ENCODE peak calls at places on chromosome 17, in ten cellular contexts. One of them, this sample, is unnamed.

GRCh38 chr17:83056583-83057396 is 22.6 kb upstream of the METRNL start:
- DNase-seq in cerebellar cortex: no peak
- DNase-seq in kidney epithelial cell: no peak
- DNase-seq in CD4-positive, alpha-beta memory T cell: no peak
- DNase-seq in progenitor cell of endocrine pancreas: no peak
- DNase-seq in GDM1: no peak
- DNase-seq in GM13977: no peak
- DNase-seq in kidney tubule cell: peak
- DNase-seq in stimulated activated CD8-positive, alpha-beta memory T cell treated with anti-CD3 and anti-CD28 coated beads, Interleukin-7, amount 100 ng/mL, for 4 hours: no peak
- DNase-seq in thoracic aorta: no peak
- DNase-seq in this sample: no peak

GRCh38 chr17:35978346-35978745 is 3.0 kb downstream of the CCL16 start:
- DNase-seq in cerebellar cortex: no peak
- DNase-seq in kidney epithelial cell: no peak
- DNase-seq in CD4-positive, alpha-beta memory T cell: no peak
- DNase-seq in progenitor cell of endocrine pancreas: no peak
- DNase-seq in GDM1: no peak
- DNase-seq in GM13977: no peak
- DNase-seq in kidney tubule cell: no peak
- DNase-seq in stimulated activated CD8-positive, alpha-beta memory T cell treated with anti-CD3 and anti-CD28 coated beads, Interleukin-7, amount 100 ng/mL, for 4 hours: no peak
- DNase-seq in thoracic aorta: no peak
- DNase-seq in this sample: no peak

GRCh38 chr17:1034652-1035210 is 37.8 kb downstream of the TIMM22 start:
- DNase-seq in cerebellar cortex: no peak
- DNase-seq in kidney epithelial cell: no peak
- DNase-seq in CD4-positive, alpha-beta memory T cell: no peak
- DNase-seq in progenitor cell of endocrine pancreas: no peak
- DNase-seq in GDM1: no peak
- DNase-seq in GM13977: no peak
- DNase-seq in kidney tubule cell: no peak
- DNase-seq in stimulated activated CD8-positive, alpha-beta memory T cell treated with anti-CD3 and anti-CD28 coated beads, Interleukin-7, amount 100 ng/mL, for 4 hours: no peak
- DNase-seq in thoracic aorta: no peak
- DNase-seq in this sample: no peak

GRCh38 chr17:17090642-17091103 is 48.4 kb downstream of the MPRIP start:
- DNase-seq in cerebellar cortex: no peak
- DNase-seq in kidney epithelial cell: no peak
- DNase-seq in CD4-positive, alpha-beta memory T cell: no peak
- DNase-seq in progenitor cell of endocrine pancreas: no peak
- DNase-seq in GDM1: no peak
- DNase-seq in GM13977: no peak
- DNase-seq in kidney tubule cell: peak
- DNase-seq in stimulated activated CD8-positive, alpha-beta memory T cell treated with anti-CD3 and anti-CD28 coated beads, Interleukin-7, amount 100 ng/mL, for 4 hours: no peak
- DNase-seq in thoracic aorta: no peak
- DNase-seq in this sample: no peak

GRCh38 chr17:66301864-66302741 is at the start of gene PRKCA:
- DNase-seq in cerebellar cortex: peak
- DNase-seq in kidney epithelial cell: no peak
- DNase-seq in CD4-positive, alpha-beta memory T cell: peak
- DNase-seq in progenitor cell of endocrine pancreas: peak
- DNase-seq in GDM1: peak
- DNase-seq in GM13977: peak
- DNase-seq in kidney tubule cell: peak
- DNase-seq in stimulated activated CD8-positive, alpha-beta memory T cell treated with anti-CD3 and anti-CD28 coated beads, Interleukin-7, amount 100 ng/mL, for 4 hours: peak
- DNase-seq in thoracic aorta: peak
- DNase-seq in this sample: peak

GRCh38 chr17:62134397-62134796 is 69.3 kb upstream of the MED13 start:
- DNase-seq in cerebellar cortex: no peak
- DNase-seq in kidney epithelial cell: no peak
- DNase-seq in CD4-positive, alpha-beta memory T cell: no peak
- DNase-seq in progenitor cell of endocrine pancreas: no peak
- DNase-seq in GDM1: no peak
- DNase-seq in GM13977: no peak
- DNase-seq in kidney tubule cell: no peak
- DNase-seq in stimulated activated CD8-positive, alpha-beta memory T cell treated with anti-CD3 and anti-CD28 coated beads, Interleukin-7, amount 100 ng/mL, for 4 hours: no peak
- DNase-seq in thoracic aorta: no peak
- DNase-seq in this sample: no peak

GRCh38 chr17:44636562-44636961 is 19.7 kb upstream of the MEIOC start:
- DNase-seq in cerebellar cortex: peak
- DNase-seq in kidney epithelial cell: no peak
- DNase-seq in CD4-positive, alpha-beta memory T cell: no peak
- DNase-seq in progenitor cell of endocrine pancreas: no peak
- DNase-seq in GDM1: no peak
- DNase-seq in GM13977: no peak
- DNase-seq in kidney tubule cell: peak
- DNase-seq in stimulated activated CD8-positive, alpha-beta memory T cell treated with anti-CD3 and anti-CD28 coated beads, Interleukin-7, amount 100 ng/mL, for 4 hours: no peak
- DNase-seq in thoracic aorta: no peak
- DNase-seq in this sample: peak

GRCh38 chr17:32875904-32876413 is 965 bp downstream of the MYO1D start:
- DNase-seq in cerebellar cortex: peak
- DNase-seq in kidney epithelial cell: no peak
- DNase-seq in CD4-positive, alpha-beta memory T cell: no peak
- DNase-seq in progenitor cell of endocrine pancreas: no peak
- DNase-seq in GDM1: no peak
- DNase-seq in GM13977: no peak
- DNase-seq in kidney tubule cell: no peak
- DNase-seq in stimulated activated CD8-positive, alpha-beta memory T cell treated with anti-CD3 and anti-CD28 coated beads, Interleukin-7, amount 100 ng/mL, for 4 hours: no peak
- DNase-seq in thoracic aorta: no peak
- DNase-seq in this sample: peak

GRCh38 chr17:13088666-13089065 is 70.8 kb upstream of the ELAC2 start:
- DNase-seq in cerebellar cortex: no peak
- DNase-seq in kidney epithelial cell: no peak
- DNase-seq in CD4-positive, alpha-beta memory T cell: no peak
- DNase-seq in progenitor cell of endocrine pancreas: no peak
- DNase-seq in GDM1: no peak
- DNase-seq in GM13977: no peak
- DNase-seq in kidney tubule cell: no peak
- DNase-seq in stimulated activated CD8-positive, alpha-beta memory T cell treated with anti-CD3 and anti-CD28 coated beads, Interleukin-7, amount 100 ng/mL, for 4 hours: no peak
- DNase-seq in thoracic aorta: no peak
- DNase-seq in this sample: no peak

GRCh38 chr17:8068736-8069586 is 18.6 kb downstream of the ALOX12B start:
- DNase-seq in cerebellar cortex: no peak
- DNase-seq in kidney epithelial cell: no peak
- DNase-seq in CD4-positive, alpha-beta memory T cell: no peak
- DNase-seq in progenitor cell of endocrine pancreas: no peak
- DNase-seq in GDM1: no peak
- DNase-seq in GM13977: no peak
- DNase-seq in kidney tubule cell: no peak
- DNase-seq in stimulated activated CD8-positive, alpha-beta memory T cell treated with anti-CD3 and anti-CD28 coated beads, Interleukin-7, amount 100 ng/mL, for 4 hours: no peak
- DNase-seq in thoracic aorta: no peak
- DNase-seq in this sample: no peak

GRCh38 chr17:82273327-82274133 is at the start of gene CSNK1D:
- DNase-seq in cerebellar cortex: peak
- DNase-seq in kidney epithelial cell: no peak
- DNase-seq in CD4-positive, alpha-beta memory T cell: peak
- DNase-seq in progenitor cell of endocrine pancreas: peak
- DNase-seq in GDM1: peak
- DNase-seq in GM13977: peak
- DNase-seq in kidney tubule cell: peak
- DNase-seq in stimulated activated CD8-positive, alpha-beta memory T cell treated with anti-CD3 and anti-CD28 coated beads, Interleukin-7, amount 100 ng/mL, for 4 hours: peak
- DNase-seq in thoracic aorta: peak
- DNase-seq in this sample: peak

GRCh38 chr17:4858880-4859260 is 25.7 kb downstream of the MINK1 start:
- DNase-seq in cerebellar cortex: peak
- DNase-seq in kidney epithelial cell: no peak
- DNase-seq in CD4-positive, alpha-beta memory T cell: no peak
- DNase-seq in progenitor cell of endocrine pancreas: no peak
- DNase-seq in GDM1: no peak
- DNase-seq in GM13977: no peak
- DNase-seq in kidney tubule cell: peak
- DNase-seq in stimulated activated CD8-positive, alpha-beta memory T cell treated with anti-CD3 and anti-CD28 coated beads, Interleukin-7, amount 100 ng/mL, for 4 hours: no peak
- DNase-seq in thoracic aorta: peak
- DNase-seq in this sample: no peak

GRCh38 chr17:20896153-20896649 is 146.6 kb downstream of the USP22 start:
- DNase-seq in cerebellar cortex: peak
- DNase-seq in kidney epithelial cell: no peak
- DNase-seq in CD4-positive, alpha-beta memory T cell: peak
- DNase-seq in progenitor cell of endocrine pancreas: no peak
- DNase-seq in GDM1: no peak
- DNase-seq in GM13977: no peak
- DNase-seq in kidney tubule cell: no peak
- DNase-seq in stimulated activated CD8-positive, alpha-beta memory T cell treated with anti-CD3 and anti-CD28 coated beads, Interleukin-7, amount 100 ng/mL, for 4 hours: peak
- DNase-seq in thoracic aorta: no peak
- DNase-seq in this sample: no peak

GRCh38 chr17:9324864-9325263 is 250.8 kb downstream of the STX8 start:
- DNase-seq in cerebellar cortex: no peak
- DNase-seq in kidney epithelial cell: no peak
- DNase-seq in CD4-positive, alpha-beta memory T cell: no peak
- DNase-seq in progenitor cell of endocrine pancreas: no peak
- DNase-seq in GDM1: no peak
- DNase-seq in GM13977: no peak
- DNase-seq in kidney tubule cell: no peak
- DNase-seq in stimulated activated CD8-positive, alpha-beta memory T cell treated with anti-CD3 and anti-CD28 coated beads, Interleukin-7, amount 100 ng/mL, for 4 hours: no peak
- DNase-seq in thoracic aorta: no peak
- DNase-seq in this sample: no peak

GRCh38 chr17:75778861-75779249 is 5.8 kb upstream of the UNK start:
- DNase-seq in cerebellar cortex: no peak
- DNase-seq in kidney epithelial cell: no peak
- DNase-seq in CD4-positive, alpha-beta memory T cell: peak
- DNase-seq in progenitor cell of endocrine pancreas: no peak
- DNase-seq in GDM1: peak
- DNase-seq in GM13977: no peak
- DNase-seq in kidney tubule cell: no peak
- DNase-seq in stimulated activated CD8-positive, alpha-beta memory T cell treated with anti-CD3 and anti-CD28 coated beads, Interleukin-7, amount 100 ng/mL, for 4 hours: no peak
- DNase-seq in thoracic aorta: no peak
- DNase-seq in this sample: peak

GRCh38 chr17:40466298-40466971 is 23.2 kb downstream of the IGFBP4 start:
- DNase-seq in cerebellar cortex: no peak
- DNase-seq in kidney epithelial cell: no peak
- DNase-seq in CD4-positive, alpha-beta memory T cell: no peak
- DNase-seq in progenitor cell of endocrine pancreas: no peak
- DNase-seq in GDM1: no peak
- DNase-seq in GM13977: no peak
- DNase-seq in kidney tubule cell: no peak
- DNase-seq in stimulated activated CD8-positive, alpha-beta memory T cell treated with anti-CD3 and anti-CD28 coated beads, Interleukin-7, amount 100 ng/mL, for 4 hours: no peak
- DNase-seq in thoracic aorta: no peak
- DNase-seq in this sample: no peak

GRCh38 chr17:8734876-8735275 is 9.8 kb downstream of the CCDC42 start:
- DNase-seq in cerebellar cortex: no peak
- DNase-seq in kidney epithelial cell: no peak
- DNase-seq in CD4-positive, alpha-beta memory T cell: no peak
- DNase-seq in progenitor cell of endocrine pancreas: no peak
- DNase-seq in GDM1: no peak
- DNase-seq in GM13977: no peak
- DNase-seq in kidney tubule cell: no peak
- DNase-seq in stimulated activated CD8-positive, alpha-beta memory T cell treated with anti-CD3 and anti-CD28 coated beads, Interleukin-7, amount 100 ng/mL, for 4 hours: no peak
- DNase-seq in thoracic aorta: no peak
- DNase-seq in this sample: no peak

GRCh38 chr17:81169870-81170309 is 3.9 kb upstream of the AATK start:
- DNase-seq in cerebellar cortex: no peak
- DNase-seq in kidney epithelial cell: no peak
- DNase-seq in CD4-positive, alpha-beta memory T cell: no peak
- DNase-seq in progenitor cell of endocrine pancreas: no peak
- DNase-seq in GDM1: no peak
- DNase-seq in GM13977: no peak
- DNase-seq in kidney tubule cell: no peak
- DNase-seq in stimulated activated CD8-positive, alpha-beta memory T cell treated with anti-CD3 and anti-CD28 coated beads, Interleukin-7, amount 100 ng/mL, for 4 hours: no peak
- DNase-seq in thoracic aorta: no peak
- DNase-seq in this sample: no peak

GRCh38 chr17:57689254-57689653 is 55.8 kb downstream of the CCDC182 start:
- DNase-seq in cerebellar cortex: no peak
- DNase-seq in kidney epithelial cell: no peak
- DNase-seq in CD4-positive, alpha-beta memory T cell: no peak
- DNase-seq in progenitor cell of endocrine pancreas: no peak
- DNase-seq in GDM1: no peak
- DNase-seq in GM13977: no peak
- DNase-seq in kidney tubule cell: no peak
- DNase-seq in stimulated activated CD8-positive, alpha-beta memory T cell treated with anti-CD3 and anti-CD28 coated beads, Interleukin-7, amount 100 ng/mL, for 4 hours: no peak
- DNase-seq in thoracic aorta: no peak
- DNase-seq in this sample: no peak

GRCh38 chr17:49849711-49850610 is 2.1 kb upstream of the TAC4 start:
- DNase-seq in cerebellar cortex: no peak
- DNase-seq in kidney epithelial cell: no peak
- DNase-seq in CD4-positive, alpha-beta memory T cell: no peak
- DNase-seq in progenitor cell of endocrine pancreas: no peak
- DNase-seq in GDM1: no peak
- DNase-seq in GM13977: no peak
- DNase-seq in kidney tubule cell: no peak
- DNase-seq in stimulated activated CD8-positive, alpha-beta memory T cell treated with anti-CD3 and anti-CD28 coated beads, Interleukin-7, amount 100 ng/mL, for 4 hours: no peak
- DNase-seq in thoracic aorta: no peak
- DNase-seq in this sample: no peak

GRCh38 chr17:6551909-6552768 is 4.2 kb downstream of the PITPNM3 start:
- DNase-seq in cerebellar cortex: peak
- DNase-seq in kidney epithelial cell: no peak
- DNase-seq in CD4-positive, alpha-beta memory T cell: no peak
- DNase-seq in progenitor cell of endocrine pancreas: no peak
- DNase-seq in GDM1: no peak
- DNase-seq in GM13977: no peak
- DNase-seq in kidney tubule cell: no peak
- DNase-seq in stimulated activated CD8-positive, alpha-beta memory T cell treated with anti-CD3 and anti-CD28 coated beads, Interleukin-7, amount 100 ng/mL, for 4 hours: no peak
- DNase-seq in thoracic aorta: no peak
- DNase-seq in this sample: peak

This sample was measured in NCI-H1105 treated with DMSO at 0.1 percent for 48 hours.